ENCODE peak calls at places on chromosomes 6 and 20, in four cellular contexts. U, R, M and F are unnamed samples.

GRCh38 chr6:169800668-169801395 is 49.4 kb downstream of the ERMARD start:
- DNase-seq in R (peak; percentile 49), U (peak; percentile 82), M (no peak), F (peak; percentile 3)

GRCh38 chr20:56385130-56385529 is 6.9 kb downstream of the AURKA start:
- DNase-seq in M (no peak), R (no peak), U (no peak), F (no peak)

GRCh38 chr20:46217583-46217982 is 90.7 kb downstream of the CDH22 start:
- DNase-seq in M (no peak), R (no peak), U (no peak), F (no peak)

GRCh38 chr6:121694389-121695185 is 259.1 kb downstream of the GJA1 start:
- DNase-seq in M (no peak), U (peak; percentile 45), R (no peak), F (no peak)

GRCh38 chr20:11229772-11230171 is 556.0 kb upstream of the JAG1 start:
- DNase-seq in M (no peak), R (no peak), U (peak; percentile 99), F (peak; percentile 45)

GRCh38 chr6:137402143-137402542 is 92.1 kb downstream of the OLIG3 start:
- DNase-seq in U (no peak), M (no peak), R (no peak), F (no peak)

GRCh38 chr6:5120011-5120410 is 34.9 kb downstream of the PPP1R3G start:
- DNase-seq in R (no peak), U (no peak), M (no peak), F (no peak)

GRCh38 chr20:3046677-3047462 is 1.0 kb downstream of the MRPS26 start:
- DNase-seq in U (no peak), M (no peak), R (peak; percentile 24), F (no peak)

GRCh38 chr6:4295058-4295788 is 159.8 kb upstream of the ECI2 start:
- DNase-seq in U (no peak), R (no peak), M (no peak), F (no peak)

GRCh38 chr6:5112065-5112799 is 27.1 kb downstream of the PPP1R3G start:
- DNase-seq in U (peak; percentile 52), R (no peak), M (no peak), F (no peak)

GRCh38 chr6:45610832-45611231 is 233.1 kb upstream of the SUPT3H start:
- DNase-seq in R (no peak), M (no peak), U (no peak), F (no peak)

GRCh38 chr20:41887500-41887899 is 269.3 kb upstream of the CHD6 start:
- DNase-seq in U (no peak), R (no peak), M (no peak), F (no peak)

GRCh38 chr6:105748737-105749161 is 337.4 kb upstream of the PRDM1 start:
- DNase-seq in U (peak; percentile 85), R (no peak), M (no peak), F (no peak)

GRCh38 chr6:44156494-44157151 is 2.0 kb upstream of the CAPN11 start:
- DNase-seq in R (peak; percentile 34), U (no peak), M (no peak), F (no peak)

GRCh38 chr6:85451586-85452306 is 1.9 kb downstream of the NT5E start:
- DNase-seq in R (no peak), U (no peak), M (no peak), F (no peak)

GRCh38 chr6:170371588-170371987 is 65.0 kb downstream of the FAM120B start:
- DNase-seq in M (no peak), U (peak; percentile 5), R (no peak), F (no peak)

GRCh38 chr6:146041282-146041681 is 12.4 kb downstream of the GRM1 start:
- DNase-seq in M (no peak), R (no peak), U (no peak), F (peak; percentile 43)

GRCh38 chr20:25056601-25057233 is 1.2 kb downstream of the ACSS1 start:
- DNase-seq in M (no peak), U (no peak), R (no peak), F (no peak)

GRCh38 chr6:76881414-76881813 is 581.9 kb downstream of the HTR1B start:
- DNase-seq in U (peak; percentile 38), R (no peak), M (no peak), F (no peak)

GRCh38 chr6:1027109-1027794 is 284.6 kb upstream of the FOXQ1 start:
- DNase-seq in M (no peak), R (no peak), U (peak; percentile 79), F (no peak)

GRCh38 chr6:153790881-153791473 is 248.1 kb upstream of the OPRM1 start:
- DNase-seq in U (no peak), M (no peak), R (no peak), F (peak; percentile 50)

GRCh38 chr6:79710127-79710526 is 79.0 kb downstream of the SH3BGRL2 start:
- DNase-seq in M (no peak), R (no peak), U (no peak), F (no peak)

GRCh38 chr6:26216015-26216885 is 129.0 kb downstream of the HFE start:
- DNase-seq in M (no peak), U (peak; percentile 99), R (peak; percentile 94), F (peak; percentile 89)
- TF ChIP-seq POLR2A in M (peak; percentile 99), U (peak; percentile 99), R (peak; percentile 94), F (peak; percentile 88)

GRCh38 chr6:111573118-111573883 is 32.4 kb downstream of the TRAF3IP2 start:
- DNase-seq in M (no peak), R (peak; percentile 78), U (peak; percentile 80), F (peak; percentile 46)
- H3K36me3 ChIP-seq in M (peaks cover 11% of the 10 kb centered on the region), R (no peaks in the 10 kb centered on the region), U (peaks cover 12% of the 10 kb centered on the region), F (no peaks in the 10 kb centered on the region)

GRCh38 chr20:17939622-17940446 is 28.8 kb downstream of the SNX5 start:
- DNase-seq in U (no peak), M (no peak), R (no peak), F (no peak)
- TF ChIP-seq POLR2A in U (no peak), M (no peak), R (no peak), F (no peak)

GRCh38 chr6:56640374-56640773 is 2.3 kb downstream of the DST start:
- DNase-seq in U (no peak), M (no peak), R (no peak), F (no peak)
- H3K36me3 ChIP-seq in U (peaks cover 18% of the 10 kb centered on the region), M (no peaks in the 10 kb centered on the region), R (no peaks in the 10 kb centered on the region), F (no peaks in the 10 kb centered on the region)

GRCh38 chr6:159044899-159045727 is at the start of gene TAGAP:
- DNase-seq in U (peak; percentile 2), M (no peak), R (peak; percentile 46), F (peak; percentile 86)
- TF ChIP-seq POLR2A in U (no peak), M (peak; percentile 89), R (peak; percentile 14), F (no peak)

DNA sequence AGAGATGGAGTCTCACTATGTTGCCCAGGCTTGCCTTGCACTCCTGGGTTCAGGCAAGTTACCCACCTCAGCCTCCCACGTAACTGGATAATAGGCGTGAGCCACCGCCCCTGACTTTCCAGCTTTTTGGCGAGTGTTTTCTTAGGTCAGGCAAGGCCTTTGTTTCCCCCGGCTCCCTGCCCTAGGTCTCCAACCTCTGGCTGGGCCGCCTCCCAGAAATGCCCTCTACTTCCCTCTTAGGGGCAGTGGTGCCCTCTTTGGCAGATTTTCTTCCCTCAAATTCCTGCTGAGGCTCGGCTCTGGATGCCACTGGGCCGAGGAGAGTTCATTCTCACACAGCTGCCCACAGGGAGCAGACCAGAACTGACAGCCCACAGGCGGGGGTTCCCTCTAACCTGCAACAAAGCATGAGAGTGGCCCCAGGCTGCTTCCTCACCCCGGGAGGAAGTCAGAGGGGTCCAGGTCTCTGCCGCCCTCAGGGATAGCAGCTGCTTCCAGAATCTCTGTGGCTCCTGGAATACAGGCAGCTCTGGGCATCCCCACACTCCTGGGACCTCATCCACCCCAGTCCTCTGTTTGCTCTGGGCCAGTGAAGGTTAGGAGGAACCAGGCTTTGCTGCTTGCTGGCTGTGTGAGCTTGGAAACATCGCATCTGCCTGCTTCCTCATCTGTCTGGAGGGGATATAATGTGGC is 56.5 kb downstream of the TCP11 start:
- DNase-seq in M (no peak), R (no peak), U (no peak), F (peak; percentile 13)
- H3K36me3 ChIP-seq in M (peaks cover 33% of the 10 kb centered on the region), R (peaks cover 12% of the 10 kb centered on the region), U (peaks cover 59% of the 10 kb centered on the region), F (no peaks in the 10 kb centered on the region)

DNA sequence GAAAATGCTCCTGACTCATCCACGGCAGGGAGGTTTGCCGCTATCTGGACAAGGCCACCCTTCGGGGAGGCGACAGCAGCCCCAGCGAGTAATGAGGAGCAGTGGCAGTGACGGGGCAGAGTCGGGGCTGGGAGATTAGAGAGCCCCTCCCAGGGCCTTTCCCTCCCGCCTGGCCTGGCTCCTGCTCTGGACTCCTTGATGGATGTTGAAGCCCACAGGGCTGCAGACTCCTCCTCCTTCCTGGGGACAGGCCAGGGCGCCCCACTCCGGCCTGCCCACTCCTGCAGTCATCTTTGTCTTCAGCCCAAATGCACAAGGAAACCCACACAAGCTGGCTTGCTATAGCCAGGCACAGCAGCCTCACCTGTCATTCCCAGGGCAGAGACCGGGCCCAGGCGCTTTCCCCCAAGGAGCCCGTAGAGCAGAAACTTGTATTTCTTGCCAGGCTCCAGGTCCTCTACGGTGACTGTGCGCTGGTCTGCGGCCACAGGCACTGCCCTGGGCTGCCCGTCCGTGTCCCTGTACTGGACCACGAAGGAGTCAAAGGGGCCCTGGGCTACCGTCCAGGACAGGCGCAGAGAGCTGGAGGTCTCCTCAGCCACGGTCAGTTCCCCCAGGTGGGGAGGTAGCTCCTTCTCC is 7.7 kb downstream of the CYP21A2 start:
- DNase-seq in R (no peak), U (no peak), M (no peak), F (no peak)
- TF ChIP-seq POLR2A in R (no peak), U (no peak), M (no peak), F (no peak)

GRCh38 chr6:63573140-63573898 is 1.0 kb downstream of the LOC128125822 start:
- DNase-seq in U (peak; percentile 55), M (peak; percentile 54), R (peak; percentile 97), F (peak; percentile 89)

GRCh38 chr6:63573899-63574553 is 1.7 kb downstream of the LOC128125822 start:
- DNase-seq in U (peak; percentile 64), R (no peak), M (no peak), F (peak; percentile 75)

GRCh38 chr6:63576147-63576772 is 4.0 kb downstream of the LOC128125822 start:
- DNase-seq in M (no peak), U (no peak), R (no peak), F (no peak)

GRCh38 chr6:63572733-63573139 is 456 bp downstream of the LOC128125822 start:
- DNase-seq in U (no peak), R (no peak), M (no peak), F (no peak)

GRCh38 chr6:63574554-63574900 is 2.2 kb downstream of the LOC128125822 start:
- DNase-seq in R (no peak), M (no peak), U (no peak), F (no peak)
- H3K36me3 ChIP-seq in R (peaks cover 5% of the 10 kb centered on the region), M (peaks cover 12% of the 10 kb centered on the region), U (peaks cover 23% of the 10 kb centered on the region), F (no peaks in the 10 kb centered on the region)

GRCh38 chr6:41735427-41736206 is at the start of gene TFEB:
- DNase-seq in M (peak; percentile 63), U (peak; percentile 85), R (peak; percentile 94), F (peak; percentile 98)
- TF ChIP-seq POLR2A in M (peak; percentile 67), U (no peak), R (peak; percentile 52), F (no peak)